ENCODE peak calls at places on chromosome 4, in ten cellular contexts. Z is cardiac muscle cell, V is fibroblast of the aortic adventitia, U is GM23338, Q is body of pancreas, H is fibroblast of mammary gland, X is AG09309, W is GM12865, A is hepatocyte, B is cardiac fibroblast. Y is an unnamed sample.

GRCh38 chr4:185783574-185783973 is 28.4 kb downstream of the SORBS2 start:
- DNase-seq in Z (no peak), W (no peak), B (no peak), V (no peak), U (no peak), Q (no peak), X (no peak), H (no peak), A (no peak), Y (no peak)

GRCh38 chr4:163263601-163264000 is 68.8 kb downstream of the NPY1R start:
- DNase-seq in W (no peak), Q (no peak), H (no peak), Z (no peak), V (no peak), A (no peak), X (no peak), U (peak; percentile 20), B (no peak), Y (no peak)

GRCh38 chr4:183136880-183137279 is 37.8 kb downstream of the WWC2 start:
- DNase-seq in A (no peak), Z (no peak), U (no peak), W (no peak), X (no peak), H (peak; percentile 31), Q (no peak), B (peak; percentile 47), V (no peak), Y (no peak)

GRCh38 chr4:24470681-24471622 is 113.4 kb downstream of the DHX15 start:
- DNase-seq in X (no peak), V (peak; percentile 36), A (peak; percentile 66), W (peak; percentile 21), Q (peak; percentile 25), B (peak; percentile 56), H (peak; percentile 45), U (peak; percentile 60), Z (peak; percentile 66), Y (no peak)

GRCh38 chr4:153402366-153402765 is 57.9 kb downstream of the MND1 start:
- DNase-seq in B (no peak), Q (no peak), Z (no peak), A (no peak), V (no peak), U (no peak), X (no peak), H (no peak), W (no peak), Y (peak; percentile 52)

GRCh38 chr4:54225671-54226398 is 3.3 kb upstream of the PDGFRA start:
- DNase-seq in Q (no peak), B (no peak), V (peak; percentile 59), X (no peak), A (peak; percentile 16), Z (peak; percentile 31), W (no peak), H (peak; percentile 32), U (peak; percentile 66), Y (no peak)

GRCh38 chr4:98558366-98558765 is 100.0 kb downstream of the TSPAN5 start:
- DNase-seq in X (no peak), H (no peak), B (no peak), A (no peak), Z (peak; percentile 44), W (no peak), Q (no peak), V (no peak), U (peak; percentile 67), Y (no peak)

GRCh38 chr4:124890522-124890921 is 178.0 kb upstream of the ANKRD50 start:
- DNase-seq in X (no peak), W (no peak), H (peak; percentile 61), U (no peak), B (peak; percentile 76), Z (no peak), Q (no peak), V (peak; percentile 39), A (no peak), Y (no peak)

GRCh38 chr4:90127706-90128345 is 632 bp downstream of the CCSER1 start:
- DNase-seq in A (peak; percentile 63), H (no peak), Z (peak; percentile 60), V (no peak), U (peak; percentile 60), W (peak; percentile 21), X (no peak), B (no peak), Q (peak; percentile 54), Y (no peak)

GRCh38 chr4:90120815-90121214 is 6.4 kb upstream of the CCSER1 start:
- DNase-seq in X (no peak), V (no peak), A (no peak), W (no peak), H (no peak), B (no peak), Q (no peak), Z (no peak), U (no peak), Y (no peak)

GRCh38 chr4:90121961-90122748 is 5.0 kb upstream of the CCSER1 start:
- DNase-seq in X (no peak), W (peak; percentile 12), Z (no peak), B (peak; percentile 3), Q (no peak), V (no peak), H (no peak), U (no peak), A (no peak), Y (no peak)

GRCh38 chr4:90127223-90127705 is at the start of gene CCSER1:
- DNase-seq in W (peak; percentile 83), V (peak; percentile 4), A (peak; percentile 91), Q (peak; percentile 83), H (peak; percentile 7), Z (peak; percentile 74), U (peak; percentile 64), B (peak; percentile 9), X (no peak), Y (no peak)

DNA sequence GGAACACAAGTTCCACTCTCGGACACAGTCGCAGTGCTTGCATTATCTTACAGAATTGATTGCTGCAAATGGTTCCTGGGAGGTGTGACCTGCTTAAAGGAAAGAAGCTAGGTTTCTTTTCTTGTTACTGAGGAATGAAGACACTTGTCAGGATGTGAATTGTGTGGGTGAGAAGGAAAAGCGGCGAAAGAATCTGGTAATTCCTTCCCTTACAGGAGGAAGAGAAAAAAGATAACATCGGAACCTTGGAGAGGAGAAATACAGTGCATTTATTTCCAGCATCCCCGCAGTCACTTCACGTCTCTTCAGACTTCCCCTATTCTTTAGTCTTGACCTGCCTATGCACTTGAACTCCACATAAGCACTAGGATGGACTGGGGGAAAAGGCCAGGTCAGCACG is 389 bp upstream of the CCSER1 start:
- DNase-seq in U (peak; percentile 47), H (no peak), Q (no peak), Z (no peak), V (no peak), A (no peak), X (no peak), W (no peak), B (peak; percentile 1), Y (no peak)
- H3K4me3 ChIP-seq in U (peak overlapping the region; percentile 88), H (no peak overlapping the region), Q (no peak overlapping the region), Z (peak overlapping the region; percentile 95), V (no peak overlapping the region), A (no peak overlapping the region), X (no peak overlapping the region), W (peak overlapping the region; percentile 8), B (no peak overlapping the region), Y (peak overlapping the region; percentile 74)

GRCh38 chr4:38832624-38833528 is 23.7 kb downstream of the TLR6 start:
- DNase-seq in Z (no peak), H (no peak), B (no peak), A (no peak), V (no peak), X (no peak), U (peak; percentile 38), Q (no peak), W (no peak), Y (no peak)
- TF ChIP-seq CTCF in Z (peak; percentile 26), H (peak; percentile 30), B (peak; percentile 22), A (no peak), V (peak; percentile 11), X (peak; percentile 11), U (peak; percentile 45), Q (no peak), W (peak; percentile 22), Y (peak; percentile 18)

DNA sequence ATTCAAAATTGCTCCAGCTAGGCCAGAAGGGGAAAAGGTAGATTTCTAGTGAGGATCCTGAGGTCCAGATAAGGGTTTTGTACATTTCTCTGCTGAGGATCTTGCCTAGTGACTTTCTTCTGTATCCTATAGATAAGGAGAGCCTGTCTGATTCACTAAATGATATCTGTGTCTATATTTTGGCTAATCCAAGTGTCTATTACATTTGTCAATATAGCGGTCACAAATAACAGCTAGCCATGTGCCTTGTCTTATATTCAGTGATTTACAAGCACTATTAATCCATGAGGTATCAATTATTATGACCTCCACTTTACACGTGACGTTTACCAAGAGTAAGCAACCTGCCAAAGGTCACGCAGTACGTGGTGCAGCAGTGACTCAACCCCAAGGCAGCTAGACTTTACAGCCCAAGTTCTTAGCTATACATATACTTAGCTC is 41.6 kb downstream of the TMEM165 start:
- DNase-seq in H (peak; percentile 70), Z (no peak), U (no peak), V (no peak), X (no peak), A (peak; percentile 67), B (peak; percentile 65), Q (no peak), W (no peak), Y (peak; percentile 53)
- H3K4me3 ChIP-seq in H (no peak overlapping the region), Z (no peak overlapping the region), U (no peak overlapping the region), V (no peak overlapping the region), X (no peak overlapping the region), A (no peak overlapping the region), B (no peak overlapping the region), Q (no peak overlapping the region), W (no peak overlapping the region), Y (no peak overlapping the region)

GRCh38 chr4:18931643-18932373 is 910.3 kb upstream of the LCORL start:
- DNase-seq in A (no peak), V (no peak), U (no peak), Q (no peak), Z (no peak), H (no peak), W (no peak), X (no peak), B (no peak), Y (no peak)

GRCh38 chr4:18935956-18936355 is 914.4 kb upstream of the LCORL start:
- DNase-seq in U (peak; percentile 1), W (no peak), Z (peak; percentile 6), Q (no peak), V (no peak), H (no peak), B (no peak), A (no peak), X (no peak), Y (peak; percentile 47)

GRCh38 chr4:18932940-18933339 is 911.4 kb upstream of the LCORL start:
- DNase-seq in X (no peak), W (no peak), Z (no peak), H (no peak), U (no peak), Q (no peak), A (no peak), V (no peak), B (no peak), Y (no peak)

GRCh38 chr4:18937080-18937479 is 915.5 kb upstream of the LCORL start:
- DNase-seq in H (no peak), B (no peak), V (no peak), W (no peak), U (no peak), A (no peak), X (no peak), Z (no peak), Q (no peak), Y (no peak)

DNA sequence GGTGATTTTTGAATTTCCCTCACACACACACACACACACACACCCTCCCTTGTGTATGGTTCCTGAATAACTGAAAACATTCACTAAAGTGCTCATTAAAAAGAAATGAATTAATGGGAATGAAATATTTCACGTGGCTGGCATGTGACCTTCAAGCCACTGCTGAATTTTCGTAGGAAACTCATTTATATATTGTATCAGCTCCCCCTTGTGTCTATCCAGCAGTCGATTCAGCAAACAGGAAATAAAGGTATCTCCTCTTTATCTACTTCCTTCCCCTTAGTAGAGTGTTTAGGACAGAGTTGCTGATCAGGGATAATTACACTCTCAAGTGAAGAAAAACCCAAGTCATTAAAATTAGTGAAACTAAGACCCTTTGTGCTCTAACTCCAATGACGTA is 912.6 kb upstream of the LCORL start:
- DNase-seq in V (no peak), Z (no peak), H (peak; percentile 12), W (no peak), Q (no peak), B (no peak), X (no peak), A (no peak), U (peak; percentile 31), Y (no peak)
- TF ChIP-seq CTCF in V (no peak), Z (no peak), H (no peak), W (no peak), Q (no peak), B (no peak), X (no peak), A (peak; percentile 10), U (peak; percentile 45), Y (peak; percentile 8)

Y was measured in retinal pigment epithelial cell.